ENCODE peak calls at places on chromosomes 16 and 17, in four cellular contexts. F, Z, H and R are unnamed samples.

GRCh38 chr17:81108220-81108619 is 57.1 kb upstream of the PVALEF start:
- DNase-seq in H (no peak), Z (no peak), F (no peak), R (no peak)

GRCh38 chr17:37117743-37118142 is 169.0 kb downstream of the AATF start:
- DNase-seq in H (no peak), Z (no peak), F (no peak), R (no peak)

GRCh38 chr17:66985338-66985737 is 20.8 kb downstream of the CACNG4 start:
- DNase-seq in H (peak), Z (no peak), F (no peak), R (no peak)

GRCh38 chr17:57067162-57067561 is 17.9 kb upstream of the AKAP1 start:
- DNase-seq in Z (no peak), F (peak), H (no peak), R (no peak)

GRCh38 chr16:1818204-1818872 is 8.3 kb downstream of the HAGH start:
- DNase-seq in H (no peak), Z (no peak), F (no peak), R (no peak)

GRCh38 chr17:50206604-50207293 is 5.3 kb upstream of the COL1A1 start:
- DNase-seq in F (peak), Z (no peak), H (no peak), R (no peak)

GRCh38 chr17:36661047-36661666 is 59.8 kb downstream of the MRM1 start:
- DNase-seq in Z (no peak), H (no peak), F (no peak), R (no peak)

GRCh38 chr17:61575352-61575975 is 15.6 kb downstream of the NACA2 start:
- DNase-seq in Z (no peak), H (no peak), F (no peak), R (no peak)

GRCh38 chr17:76262732-76263344 is 2.3 kb upstream of the UBALD2 start:
- DNase-seq in F (no peak), H (no peak), Z (no peak), R (no peak)

GRCh38 chr17:68606451-68607307 is 5.5 kb upstream of the FAM20A start:
- DNase-seq in H (no peak), F (no peak), Z (peak), R (no peak)

GRCh38 chr16:12988071-12988470 is 86.7 kb downstream of the SHISA9 start:
- DNase-seq in Z (no peak), F (no peak), H (no peak), R (no peak)

GRCh38 chr16:80604600-80605355 is 64.0 kb downstream of the DYNLRB2 start:
- DNase-seq in F (no peak), H (no peak), Z (no peak), R (no peak)

GRCh38 chr16:23957287-23957686 is 121.5 kb downstream of the PRKCB start:
- DNase-seq in H (no peak), Z (no peak), F (no peak), R (no peak)

GRCh38 chr17:82051776-82052637 is at the start of the genes GPS1 and RFNG:
- DNase-seq in H (no peak), F (peak), Z (peak), R (no peak)

GRCh38 chr16:49556252-49557069 is 182.9 kb downstream of the C16orf78 start:
- DNase-seq in Z (peak), H (no peak), F (peak), R (no peak)

GRCh38 chr16:1863681-1864460 is 8.1 kb downstream of the MEIOB start:
- DNase-seq in H (no peak), F (peak), Z (no peak), R (no peak)

GRCh38 chr17:68061512-68062313 is 26.2 kb downstream of the KPNA2 start:
- DNase-seq in F (no peak), H (no peak), Z (peak), R (no peak)

GRCh38 chr16:2815299-2815771 is 1.7 kb upstream of the PRSS21 start:
- DNase-seq in Z (no peak), H (no peak), F (no peak), R (no peak)

GRCh38 chr17:27367121-27367981 is 73.4 kb downstream of the WSB1 start:
- DNase-seq in H (no peak), F (no peak), Z (no peak), R (no peak)

GRCh38 chr16:72794319-72794718 is 253.6 kb downstream of the ZFHX3 start:
- DNase-seq in F (peak), Z (no peak), H (no peak), R (no peak)

GRCh38 chr16:2955779-2956565 is 8.1 kb upstream of the KREMEN2 start:
- DNase-seq in F (no peak), Z (no peak), H (no peak), R (no peak)

GRCh38 chr17:77728022-77728671 is 230.4 kb upstream of the TNRC6C start:
- DNase-seq in H (no peak), Z (peak), F (peak), R (peak)

GRCh38 chr17:59607817-59608403 is 11.8 kb upstream of the CLTC start:
- DNase-seq in H (no peak), F (peak), Z (peak), R (peak)
- TF ChIP-seq GABPA in H (no peak), F (no peak), Z (no peak), R (no peak)

GRCh38 chr17:64412944-64413381 is 22.3 kb upstream of the PECAM1 start:
- DNase-seq in Z (no peak), H (no peak), F (no peak), R (no peak)

GRCh38 chr17:64413505-64413904 is 22.8 kb upstream of the PECAM1 start:
- DNase-seq in Z (no peak), F (no peak), H (peak), R (no peak)

GRCh38 chr17:64406321-64407200 is 15.9 kb upstream of the PECAM1 start:
- DNase-seq in H (no peak), Z (peak), F (peak), R (no peak)

GRCh38 chr17:64411999-64412771 is 21.5 kb upstream of the PECAM1 start:
- DNase-seq in F (no peak), Z (no peak), H (no peak), R (peak)

GRCh38 chr17:64410750-64411490 is 20.3 kb upstream of the PECAM1 start:
- DNase-seq in F (no peak), Z (no peak), H (no peak), R (no peak)
- TF ChIP-seq SRF in F (no peak), Z (no peak), H (no peak), R (no peak)

GRCh38 chr17:9844153-9844552 is 18.4 kb downstream of the GLP2R start:
- DNase-seq in H (no peak), Z (no peak), F (no peak), R (no peak)

GRCh38 chr17:9837551-9838471 is 12.1 kb downstream of the GLP2R start:
- DNase-seq in Z (no peak), H (no peak), F (no peak), R (no peak)

GRCh38 chr17:9842057-9842758 is 16.5 kb downstream of the GLP2R start:
- DNase-seq in Z (peak), H (no peak), F (no peak), R (no peak)

GRCh38 chr17:9843152-9844010 is 17.7 kb downstream of the GLP2R start:
- DNase-seq in Z (no peak), H (no peak), F (no peak), R (no peak)

GRCh38 chr17:9839433-9839832 is 13.7 kb downstream of the GLP2R start:
- DNase-seq in H (no peak), Z (no peak), F (no peak), R (peak)
- TF ChIP-seq RAD21 in H (no peak), Z (no peak), F (no peak), R (peak)

DNA sequence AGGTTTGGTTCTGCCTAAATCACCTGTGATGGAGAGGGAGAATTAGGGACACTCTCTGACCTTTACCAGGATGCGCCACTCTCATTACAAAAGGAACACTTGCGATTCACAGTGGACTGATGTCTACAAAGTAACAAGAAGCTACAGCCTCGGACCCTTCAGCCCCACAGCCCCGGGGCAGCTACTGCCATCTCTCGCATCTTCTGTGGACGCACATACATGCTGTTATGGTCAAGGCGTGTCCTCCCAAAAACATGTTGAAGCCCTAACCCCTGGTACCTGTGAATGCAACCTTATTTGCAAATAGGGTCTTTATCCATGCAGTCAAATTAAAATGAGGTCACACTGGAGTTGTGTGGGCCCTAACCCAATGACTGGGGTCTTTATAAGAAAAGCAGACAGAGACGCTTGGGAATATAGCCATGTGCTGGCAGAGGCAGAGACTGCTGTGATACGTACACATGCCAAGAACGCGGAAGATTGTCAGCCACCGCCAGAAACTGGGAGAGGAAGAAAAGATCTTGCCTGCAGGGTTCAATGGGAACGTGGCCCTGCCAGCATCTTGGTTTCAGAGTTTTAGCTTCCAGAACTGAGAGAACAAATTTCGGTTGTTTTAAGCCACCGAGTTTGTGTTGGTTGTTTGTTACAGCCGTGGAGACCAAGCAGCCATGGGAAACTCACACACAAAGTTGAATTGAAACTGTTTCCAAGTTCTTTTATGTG is 23.0 kb downstream of the ATP2C2 start:
- DNase-seq in H (no peak), Z (no peak), F (no peak), R (no peak)
- TF ChIP-seq GABPA in H (no peak), Z (no peak), F (no peak), R (no peak)

DNA sequence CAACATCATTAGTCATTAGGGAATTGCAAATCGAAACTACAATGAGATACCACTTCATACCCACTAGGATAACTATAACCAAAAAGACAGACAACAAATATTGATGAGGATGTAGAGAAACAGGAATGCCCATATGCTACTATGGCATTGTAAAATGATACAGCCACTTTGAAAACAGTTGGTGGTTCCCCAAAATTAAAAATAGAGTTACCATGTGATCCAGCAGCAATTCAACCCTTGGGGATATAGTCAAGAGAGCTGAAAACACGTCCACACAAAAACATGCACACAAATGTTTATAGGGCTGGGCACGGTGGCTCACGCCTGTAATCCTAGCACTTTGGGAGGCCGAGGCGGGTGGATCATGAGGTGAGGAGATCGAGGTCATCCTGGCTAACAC is 10.0 kb upstream of the PECAM1 start:
- DNase-seq in H (no peak), Z (no peak), F (no peak), R (no peak)
- TF ChIP-seq SRF in H (no peak), Z (no peak), F (no peak), R (no peak)

GRCh38 chr17:73628642-73629552 is 15.3 kb downstream of the SDK2 start:
- DNase-seq in F (no peak), Z (no peak), H (no peak), R (no peak)

GRCh38 chr17:73630531-73630930 is 13.7 kb downstream of the SDK2 start:
- DNase-seq in F (no peak), H (no peak), Z (no peak), R (no peak)

GRCh38 chr17:73632513-73632912 is 11.7 kb downstream of the SDK2 start:
- DNase-seq in Z (no peak), F (no peak), H (no peak), R (no peak)

GRCh38 chr17:73633736-73634135 is 10.5 kb downstream of the SDK2 start:
- DNase-seq in F (no peak), Z (no peak), H (no peak), R (no peak)

DNA sequence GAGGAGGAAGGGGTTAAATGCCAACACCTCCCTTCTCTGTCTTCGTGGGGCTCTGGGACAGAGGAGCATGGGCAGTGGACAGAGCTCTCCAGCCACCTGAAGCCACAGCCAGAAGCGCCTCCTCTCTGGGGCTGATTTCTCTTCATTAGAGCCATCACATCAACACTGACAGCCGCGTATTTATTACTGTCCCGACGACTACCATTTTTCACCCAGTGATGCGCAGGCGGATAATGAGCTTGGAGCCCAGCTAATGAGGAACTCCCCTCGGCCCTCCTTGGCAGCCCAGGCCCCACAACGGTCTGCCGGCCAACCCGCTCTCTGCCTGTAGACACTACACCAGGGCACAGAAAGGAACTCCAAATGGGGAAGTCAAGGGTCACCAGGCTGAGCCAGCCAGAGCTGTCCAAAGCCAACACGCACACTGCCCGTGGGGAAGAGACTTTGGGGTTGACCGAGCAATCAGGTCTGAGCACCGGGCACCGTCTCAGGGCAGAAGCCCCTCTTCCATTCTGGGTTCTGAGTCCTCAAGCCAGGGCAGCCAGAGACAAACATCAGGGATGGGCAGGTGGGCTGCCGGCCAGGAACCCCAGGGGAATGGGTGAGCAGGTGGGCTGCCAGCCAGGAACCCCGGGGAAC is 13.2 kb downstream of the SDK2 start:
- DNase-seq in H (no peak), F (no peak), Z (no peak), R (no peak)
- TF ChIP-seq RAD21 in H (no peak), F (no peak), Z (no peak), R (no peak)

GRCh38 chr16:70749006-70749678 is 51.8 kb downstream of the VAC14 start:
- DNase-seq in H (no peak), Z (no peak), F (no peak), R (no peak)
- TF ChIP-seq GABPA in H (no peak), Z (no peak), F (no peak), R (no peak)

DNA sequence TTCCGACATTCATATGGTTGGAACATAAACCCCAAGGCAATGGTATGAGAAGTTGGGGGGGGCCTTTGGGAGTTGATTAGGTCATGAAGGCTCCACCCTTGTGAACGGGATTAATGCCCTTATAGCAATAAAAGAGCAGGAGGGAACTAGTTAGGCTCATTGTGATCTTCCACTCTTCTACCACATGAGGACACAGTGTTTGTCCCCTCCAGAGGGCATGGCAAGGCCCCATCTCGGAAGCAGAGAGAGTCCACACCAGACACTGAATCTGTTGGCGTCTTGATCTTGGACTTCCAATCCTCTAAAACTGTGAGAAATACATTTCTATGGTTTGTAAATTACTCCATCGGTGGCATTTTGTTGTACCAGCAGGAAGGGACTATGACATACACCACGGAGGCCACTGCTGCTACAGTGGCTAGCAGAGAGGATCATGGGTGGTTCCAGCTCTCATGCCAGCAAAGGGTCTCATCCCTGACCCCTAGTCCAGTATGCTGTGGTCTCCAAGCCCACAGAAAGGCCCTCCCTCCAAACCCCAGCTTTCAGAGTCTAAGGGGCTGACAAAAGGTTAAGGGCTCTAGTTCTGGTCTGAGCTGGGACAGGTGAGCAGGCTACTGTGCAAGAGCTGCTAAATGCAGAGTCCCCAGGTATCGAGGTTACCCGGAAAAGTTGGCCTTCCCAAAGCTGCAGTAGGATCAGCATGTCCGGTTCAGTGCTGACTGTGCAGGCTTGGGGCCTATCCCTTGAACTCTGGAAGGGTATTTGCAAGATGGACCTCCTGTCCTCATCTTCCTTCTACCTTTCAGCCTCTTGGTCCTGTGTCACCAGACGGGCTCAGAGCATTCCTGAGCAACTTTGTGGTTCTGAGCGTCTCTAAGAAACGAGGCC is 12.2 kb downstream of the CCR7 start:
- DNase-seq in H (no peak), F (no peak), Z (no peak), R (no peak)
- TF ChIP-seq SRF in H (no peak), F (no peak), Z (no peak), R (no peak)

GRCh38 chr17:2594657-2595085 is 1.2 kb downstream of the PAFAH1B1 start:
- DNase-seq in H (no peak), Z (no peak), F (no peak), R (no peak)
- TF ChIP-seq RAD21 in H (no peak), Z (no peak), F (no peak), R (no peak)